ENCODE peak calls at places on chromosomes 16 and 17, in seven cellular contexts. R is right atrium auricular region, E is AG09309, L is Caco-2, M is AG10803, D is dorsolateral prefrontal cortex, S is mucosa of descending colon. C is an unnamed sample.

GRCh38 chr16:2075631-2076030 is 27.8 kb downstream of the TSC2 start:
- DNase-seq in S (no peak), E (no peak), L (no peak), M (no peak), D (no peak), R (no peak), C (no peak)

GRCh38 chr17:75896360-75897075 is at the start of gene TRIM65:
- DNase-seq in M (peak), D (peak), S (peak), L (peak), R (peak), E (peak), C (no peak)

GRCh38 chr17:15213381-15214087 is 51.6 kb downstream of the PMP22 start:
- DNase-seq in S (no peak), E (peak), M (peak), R (no peak), L (no peak), D (no peak), C (no peak)

GRCh38 chr17:60390881-60391418 is 983 bp downstream of the USP32 start:
- DNase-seq in S (peak), M (peak), L (no peak), R (no peak), D (no peak), E (no peak), C (no peak)

GRCh38 chr17:49873466-49873865 is 25.6 kb upstream of the TAC4 start:
- DNase-seq in M (no peak), E (no peak), D (no peak), L (peak), R (no peak), S (no peak), C (no peak)

GRCh38 chr17:14724770-14725169 is 423.9 kb downstream of the HS3ST3B1 start:
- DNase-seq in D (no peak), S (no peak), R (no peak), L (no peak), M (no peak), E (no peak), C (no peak)

GRCh38 chr16:56600398-56600999 is 7.9 kb upstream of the MT2A start:
- DNase-seq in E (no peak), L (peak), D (no peak), R (no peak), M (peak), S (peak), C (no peak)

GRCh38 chr17:7214300-7215135 is 5.1 kb downstream of the DLG4 start:
- DNase-seq in S (peak), R (peak), L (peak), M (peak), D (peak), E (peak), C (no peak)

GRCh38 chr17:79812206-79812968 is 15.5 kb upstream of the CBX8 start:
- DNase-seq in D (no peak), M (no peak), E (no peak), L (no peak), R (no peak), S (no peak), C (no peak)

GRCh38 chr16:66409156-66409555 is 17.9 kb upstream of the BEAN1 start:
- DNase-seq in E (no peak), R (no peak), L (no peak), S (no peak), M (peak), D (no peak), C (no peak)

GRCh38 chr17:65418622-65419021 is 142.8 kb downstream of the AXIN2 start:
- DNase-seq in L (no peak), D (no peak), R (no peak), M (no peak), S (peak), E (no peak), C (no peak)

GRCh38 chr17:82889496-82890338 is 49.9 kb upstream of the ZNF750 start:
- DNase-seq in L (peak), M (no peak), R (no peak), E (no peak), D (no peak), S (peak), C (no peak)

GRCh38 chr16:13186813-13187212 is 285.4 kb downstream of the SHISA9 start:
- DNase-seq in R (no peak), L (no peak), D (no peak), M (no peak), S (no peak), E (no peak), C (no peak)

GRCh38 chr17:32569171-32570080 is 82.6 kb downstream of the CDK5R1 start:
- DNase-seq in E (no peak), D (no peak), M (peak), R (no peak), L (no peak), S (no peak), C (no peak)

GRCh38 chr17:63481488-63481870 is 4.6 kb downstream of the ACE start:
- DNase-seq in S (no peak), R (no peak), D (no peak), L (no peak), E (no peak), M (no peak), C (no peak)

GRCh38 chr17:58302919-58303551 is 22.3 kb upstream of the MPO start:
- DNase-seq in E (no peak), M (no peak), R (no peak), S (no peak), L (no peak), D (no peak), C (peak)

GRCh38 chr17:75848523-75849303 is 4.5 kb upstream of the UNC13D start:
- DNase-seq in L (peak), M (no peak), E (no peak), R (peak), D (peak), S (peak), C (no peak)

GRCh38 chr16:81945665-81946064 is 65.6 kb downstream of the SDR42E1 start:
- DNase-seq in R (no peak), L (no peak), D (no peak), M (peak), E (peak), S (no peak), C (no peak)

GRCh38 chr16:65122974-65123845 is 1.3 kb upstream of the CDH11 start:
- DNase-seq in D (peak), R (peak), S (peak), L (no peak), M (peak), E (no peak), C (no peak)

GRCh38 chr17:17365476-17366110 is 62.4 kb downstream of the NT5M start:
- DNase-seq in L (no peak), R (no peak), D (no peak), E (no peak), S (no peak), M (no peak), C (no peak)

GRCh38 chr16:85159226-85159980 is 47.1 kb upstream of the CIBAR2 start:
- DNase-seq in E (no peak), S (no peak), L (no peak), M (no peak), D (no peak), R (no peak), C (no peak)

GRCh38 chr17:2510559-2510958 is 1.1 kb downstream of the METTL16 start:
- DNase-seq in E (no peak), S (no peak), R (no peak), D (no peak), L (no peak), M (no peak), C (no peak)

GRCh38 chr17:45650601-45651000 is 133.5 kb upstream of the CRHR1 start:
- DNase-seq in D (no peak), M (no peak), L (no peak), S (no peak), E (no peak), R (no peak), C (no peak)

GRCh38 chr17:76562734-76563148 is 22.9 kb downstream of the PRCD start:
- DNase-seq in R (no peak), E (peak), D (no peak), S (no peak), M (peak), L (no peak), C (no peak)

GRCh38 chr16:15976929-15977637 is 27.7 kb downstream of the ABCC1 start:
- DNase-seq in S (no peak), D (no peak), E (peak), L (no peak), R (peak), M (peak), C (no peak)

GRCh38 chr17:7801582-7801981 is 32.4 kb upstream of the KDM6B start:
- DNase-seq in D (no peak), S (no peak), L (no peak), R (no peak), E (no peak), M (no peak), C (no peak)

GRCh38 chr16:25691519-25692091 is at the start of gene HS3ST4:
- DNase-seq in E (no peak), M (no peak), R (no peak), D (no peak), S (no peak), L (no peak), C (no peak)

GRCh38 chr17:50687200-50688066 is 20.3 kb downstream of the ANKRD40 start:
- DNase-seq in M (peak), L (peak), R (no peak), E (no peak), S (no peak), D (no peak), C (peak)

GRCh38 chr16:68401871-68402747 is 46.2 kb downstream of the SMPD3 start:
- DNase-seq in S (no peak), E (peak), L (no peak), M (peak), R (no peak), D (no peak), C (no peak)

GRCh38 chr16:55759983-55760664 is 72.8 kb downstream of the CES1 start:
- DNase-seq in R (no peak), D (no peak), S (peak), E (no peak), M (no peak), L (peak), C (no peak)

GRCh38 chr16:80899804-80900592 is 95.6 kb upstream of the CDYL2 start:
- DNase-seq in S (peak), L (no peak), E (peak), D (no peak), R (peak), M (peak), C (no peak)

GRCh38 chr17:32349503-32349853 is 479 bp upstream of the ZNF207 start:
- DNase-seq in M (peak), L (no peak), R (no peak), D (no peak), E (no peak), S (peak), C (no peak)

GRCh38 chr17:57832711-57833596 is 16.9 kb downstream of the MRPS23 start:
- DNase-seq in D (peak), R (peak), S (peak), E (no peak), L (peak), M (peak), C (peak)

GRCh38 chr17:1532836-1533602 is 16.6 kb upstream of the INPP5K start:
- DNase-seq in R (no peak), D (no peak), M (no peak), L (no peak), S (no peak), E (no peak), C (no peak)

GRCh38 chr17:69166957-69167356 is 25.3 kb upstream of the ABCA6 start:
- DNase-seq in L (no peak), D (no peak), S (no peak), R (no peak), M (no peak), E (no peak), C (no peak)

GRCh38 chr17:32771396-32771795 is 105.5 kb downstream of the MYO1D start:
- DNase-seq in M (no peak), L (no peak), R (no peak), D (no peak), S (no peak), E (no peak), C (no peak)

GRCh38 chr17:69854381-69854780 is 220.6 kb upstream of the KCNJ16 start:
- DNase-seq in S (no peak), D (no peak), L (no peak), M (no peak), E (no peak), R (no peak), C (no peak)

GRCh38 chr16:77555781-77556180 is 120.9 kb upstream of the ADAMTS18 start:
- DNase-seq in E (no peak), D (no peak), M (no peak), S (no peak), R (no peak), L (no peak), C (no peak)
- H3K4me3 ChIP-seq in E (no peak), D (no peak), M (no peak), S (no peak), R (no peak), L (no peak), C (no peak)

DNA sequence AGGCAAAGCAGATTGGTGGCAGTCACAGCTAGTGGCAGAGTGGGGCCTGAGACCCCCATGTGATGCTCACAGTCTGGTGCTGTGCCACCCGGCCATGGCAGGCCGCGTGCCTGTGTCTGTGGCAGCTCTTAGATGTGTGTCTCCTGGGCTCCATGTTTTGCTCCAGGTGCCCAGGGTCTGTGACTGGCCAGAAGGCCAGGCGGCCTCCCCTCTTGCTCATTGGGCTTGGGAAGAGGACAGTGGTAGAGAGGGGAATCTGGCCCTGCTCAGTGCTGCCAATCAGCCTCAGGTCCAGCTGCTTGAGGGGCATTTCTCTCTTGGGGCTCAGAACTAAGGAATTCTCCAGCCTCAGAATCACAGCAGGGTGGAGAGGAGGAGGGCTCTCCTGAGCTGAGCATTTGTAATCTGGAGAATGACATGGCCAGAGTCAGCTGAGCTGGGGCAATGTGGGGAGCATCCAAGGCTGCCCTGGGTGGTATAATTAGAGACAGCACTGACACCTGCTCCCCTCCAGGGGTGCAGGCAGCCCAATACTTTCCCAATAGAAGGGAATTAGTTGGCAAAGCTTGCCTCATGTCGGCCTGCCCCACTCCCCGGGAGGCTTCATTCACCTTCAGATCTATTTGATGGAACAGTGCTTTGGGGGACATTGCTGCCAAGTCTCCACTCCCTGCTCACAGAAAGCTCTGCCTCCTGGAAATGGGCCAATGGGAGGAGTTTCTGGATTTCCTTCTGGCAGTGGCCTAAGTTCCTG is 2.7 kb upstream of the LASP1NB start:
- DNase-seq in S (peak), D (no peak), R (peak), L (no peak), M (peak), E (peak), C (no peak)
- TF ChIP-seq CTCF in S (no peak), D (no peak), R (no peak), L (no peak), M (peak), E (peak), C (no peak)

DNA sequence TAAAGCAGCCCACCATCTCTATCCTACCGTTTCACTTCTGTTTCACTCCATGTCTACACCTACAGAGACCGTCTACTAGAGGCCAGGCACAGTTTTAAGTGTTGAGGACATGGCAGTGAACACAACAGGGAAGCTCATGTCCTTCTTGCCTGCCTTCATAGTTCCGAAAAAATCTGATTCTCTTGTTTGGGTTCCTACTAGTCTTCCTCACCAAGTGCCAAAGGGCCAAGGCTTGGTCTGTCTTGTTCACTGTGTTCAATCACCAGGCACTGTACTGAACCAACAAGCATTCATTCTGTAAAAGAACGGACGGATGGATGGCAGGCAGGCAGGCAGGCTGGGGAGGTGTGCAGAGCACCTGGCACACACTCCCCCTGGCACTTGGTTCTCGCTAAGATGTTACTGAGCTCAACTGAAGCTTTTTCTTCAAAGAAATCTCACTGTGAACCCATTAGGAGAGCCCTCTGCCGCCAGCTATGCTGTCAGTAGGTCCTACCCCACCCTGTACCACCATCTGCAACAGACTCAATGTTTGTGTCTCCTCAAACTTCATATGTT is 2.5 kb downstream of the DEXI start:
- DNase-seq in L (no peak), M (no peak), S (no peak), D (no peak), R (no peak), E (no peak), C (no peak)
- H3K4me3 ChIP-seq in L (no peak), M (peak), S (no peak), D (peak), R (peak), E (no peak), C (peak)

GRCh38 chr17:48612854-48613691 is 2.0 kb downstream of the HOXB8 start:
- DNase-seq in E (no peak), M (no peak), S (no peak), L (peak), R (no peak), D (no peak), C (no peak)
- TF ChIP-seq CTCF in E (peak), M (peak), S (no peak), L (peak), R (no peak), D (no peak), C (no peak)

GRCh38 chr16:53456625-53457024 is 22.4 kb downstream of the RBL2 start:
- DNase-seq in S (no peak), R (no peak), M (no peak), L (no peak), E (no peak), D (no peak), C (no peak)

GRCh38 chr16:53458623-53459022 is 24.4 kb downstream of the RBL2 start:
- DNase-seq in S (no peak), L (no peak), D (no peak), E (no peak), M (no peak), R (no peak), C (no peak)

DNA sequence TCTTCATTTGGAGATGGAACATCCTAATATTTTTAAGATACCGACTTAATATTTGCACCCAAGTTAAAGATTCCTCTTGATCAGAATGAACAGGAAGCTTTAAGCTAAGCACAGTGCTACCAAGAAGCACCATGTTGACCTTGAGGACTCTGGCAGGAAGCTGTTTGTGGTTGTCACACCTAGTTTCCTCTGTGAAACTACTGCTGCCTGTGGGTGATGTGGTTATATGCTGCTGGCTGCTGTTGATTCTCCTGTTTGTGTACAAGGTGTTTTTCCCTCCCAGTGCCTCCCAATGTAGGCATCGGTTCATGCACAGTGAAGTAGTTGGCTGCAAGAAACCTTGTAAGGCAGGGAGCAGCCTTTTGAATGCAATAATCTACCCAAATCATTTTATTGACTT is 23.4 kb downstream of the RBL2 start:
- DNase-seq in M (no peak), L (no peak), S (peak), R (no peak), D (no peak), E (no peak), C (no peak)
- H3K4me3 ChIP-seq in M (no peak), L (no peak), S (no peak), R (no peak), D (no peak), E (no peak), C (no peak)

C was measured in vagina.